ENCODE peak calls at places on chromosomes 6 and 20, in six cellular contexts. W, P, G, T, O and N are unnamed samples.

GRCh38 chr6:46236752-46237151 is 66.0 kb upstream of the ENPP5 start:
- DNase-seq in W (no peak), P (no peak), G (no peak), T (no peak), O (no peak), N (no peak)

GRCh38 chr20:24102290-24102689 is 113.7 kb upstream of the GGTLC1 start:
- DNase-seq in W (peak), P (no peak), G (no peak), T (peak), O (no peak), N (no peak)

GRCh38 chr20:23048283-23049200 is 930 bp downstream of the THBD start:
- DNase-seq in W (no peak), P (no peak), G (peak), T (no peak), O (peak), N (peak)

GRCh38 chr6:83062225-83062624 is 3.4 kb downstream of the UBE3D start:
- DNase-seq in W (no peak), P (no peak), G (no peak), T (no peak), O (no peak), N (no peak)

GRCh38 chr6:52306972-52307849 is 22.7 kb upstream of the MCM3 start:
- DNase-seq in W (no peak), P (no peak), G (no peak), T (no peak), O (no peak), N (peak)

GRCh38 chr6:52209672-52210626 is 23.8 kb downstream of the IL17A start:
- DNase-seq in W (no peak), P (no peak), G (no peak), T (no peak), O (no peak), N (no peak)

GRCh38 chr20:1440024-1440423 is 26.6 kb downstream of the NSFL1C start:
- DNase-seq in W (peak), P (peak), G (no peak), T (peak), O (no peak), N (no peak)

GRCh38 chr6:10414766-10415592 is at the start of gene TFAP2A:
- DNase-seq in W (no peak), P (no peak), G (no peak), T (no peak), O (no peak), N (no peak)

GRCh38 chr20:53657732-53658131 is 64.1 kb upstream of the ZNF217 start:
- DNase-seq in W (no peak), P (no peak), G (no peak), T (no peak), O (no peak), N (no peak)

GRCh38 chr20:11168026-11168425 is 494.2 kb upstream of the JAG1 start:
- DNase-seq in W (no peak), P (no peak), G (no peak), T (no peak), O (no peak), N (no peak)

GRCh38 chr6:43712590-43712989 is 25.0 kb upstream of the MRPS18A start:
- DNase-seq in W (no peak), P (no peak), G (no peak), T (no peak), O (no peak), N (no peak)

GRCh38 chr6:92538926-92539325 is 880.4 kb downstream of the EPHA7 start:
- DNase-seq in W (no peak), P (no peak), G (no peak), T (no peak), O (no peak), N (no peak)

GRCh38 chr20:21082584-21082983 is 23.6 kb downstream of the LINC00237 start:
- DNase-seq in W (no peak), P (no peak), G (no peak), T (no peak), O (no peak), N (no peak)

GRCh38 chr20:38790210-38791053 is 15.1 kb upstream of the PPP1R16B start:
- DNase-seq in W (peak), P (peak), G (no peak), T (no peak), O (no peak), N (no peak)

GRCh38 chr6:164507197-164507957 is 802.0 kb downstream of the C6orf118 start:
- DNase-seq in W (no peak), P (no peak), G (peak), T (no peak), O (no peak), N (no peak)

GRCh38 chr6:34090935-34091334 is 55.0 kb downstream of the GRM4 start:
- DNase-seq in W (no peak), P (no peak), G (no peak), T (no peak), O (no peak), N (no peak)

GRCh38 chr6:168005796-168006195 is 8.3 kb downstream of the KIF25 start:
- DNase-seq in W (no peak), P (no peak), G (no peak), T (no peak), O (no peak), N (no peak)

GRCh38 chr6:24673625-24674024 is 6.7 kb downstream of the ACOT13 start:
- DNase-seq in W (no peak), P (no peak), G (no peak), T (no peak), O (no peak), N (no peak)

GRCh38 chr20:54668271-54669053 is 193.1 kb downstream of the DOK5 start:
- DNase-seq in W (peak), P (no peak), G (no peak), T (no peak), O (no peak), N (no peak)

GRCh38 chr6:6661684-6662083 is 73.2 kb downstream of the LY86 start:
- DNase-seq in W (peak), P (no peak), G (no peak), T (no peak), O (peak), N (peak)

GRCh38 chr6:6659600-6660327 is 71.2 kb downstream of the LY86 start:
- DNase-seq in W (no peak), P (no peak), G (peak), T (no peak), O (no peak), N (peak)

GRCh38 chr6:6661191-6661590 is 72.7 kb downstream of the LY86 start:
- DNase-seq in W (no peak), P (no peak), G (no peak), T (no peak), O (no peak), N (no peak)

GRCh38 chr6:6660339-6661045 is 72.0 kb downstream of the LY86 start:
- DNase-seq in W (no peak), P (no peak), G (no peak), T (no peak), O (no peak), N (no peak)

GRCh38 chr6:6665505-6665904 is 77.0 kb downstream of the LY86 start:
- DNase-seq in W (no peak), P (no peak), G (no peak), T (no peak), O (no peak), N (no peak)
- TF ChIP-seq POLR2A in W (no peak), P (no peak), G (no peak), T (no peak), O (no peak), N (no peak)

DNA sequence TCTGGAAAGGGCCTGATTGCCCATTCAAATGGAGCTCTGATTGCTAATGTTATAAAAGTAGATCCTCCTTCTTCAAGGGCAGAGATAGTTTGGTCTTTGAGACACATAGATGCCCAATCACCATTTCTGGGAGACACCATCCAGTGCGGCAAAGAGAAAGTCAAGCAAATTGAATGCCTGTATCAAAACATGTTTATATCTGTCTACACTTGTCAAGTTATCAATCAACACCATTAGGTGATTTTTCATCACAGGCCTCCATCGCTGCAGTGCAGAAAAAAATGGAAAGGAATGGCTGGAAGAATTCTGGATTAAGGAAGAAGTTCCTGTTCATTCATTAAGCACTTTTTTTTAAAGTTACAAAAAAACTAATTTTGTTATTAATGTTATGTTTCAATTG is 54.8 kb upstream of the ZFP64 start:
- DNase-seq in W (no peak), P (no peak), G (no peak), T (no peak), O (no peak), N (no peak)
- TF ChIP-seq POLR2AphosphoS5 in W (no peak), P (no peak), G (no peak), T (no peak), O (no peak), N (no peak)

GRCh38 chr6:32980488-32981038 is 12.2 kb downstream of the BRD2 start:
- DNase-seq in W (no peak), P (no peak), G (no peak), T (no peak), O (no peak), N (no peak)
- TF ChIP-seq POLR2A in W (peak), P (no peak), G (peak), T (no peak), O (no peak), N (no peak)

GRCh38 chr6:4280031-4280430 is 144.7 kb upstream of the ECI2 start:
- DNase-seq in W (no peak), P (no peak), G (no peak), T (no peak), O (no peak), N (no peak)

GRCh38 chr6:4282926-4283325 is 147.6 kb upstream of the ECI2 start:
- DNase-seq in W (no peak), P (no peak), G (no peak), T (no peak), O (no peak), N (no peak)

GRCh38 chr6:4280721-4281120 is 145.3 kb upstream of the ECI2 start:
- DNase-seq in W (no peak), P (no peak), G (no peak), T (no peak), O (no peak), N (no peak)

DNA sequence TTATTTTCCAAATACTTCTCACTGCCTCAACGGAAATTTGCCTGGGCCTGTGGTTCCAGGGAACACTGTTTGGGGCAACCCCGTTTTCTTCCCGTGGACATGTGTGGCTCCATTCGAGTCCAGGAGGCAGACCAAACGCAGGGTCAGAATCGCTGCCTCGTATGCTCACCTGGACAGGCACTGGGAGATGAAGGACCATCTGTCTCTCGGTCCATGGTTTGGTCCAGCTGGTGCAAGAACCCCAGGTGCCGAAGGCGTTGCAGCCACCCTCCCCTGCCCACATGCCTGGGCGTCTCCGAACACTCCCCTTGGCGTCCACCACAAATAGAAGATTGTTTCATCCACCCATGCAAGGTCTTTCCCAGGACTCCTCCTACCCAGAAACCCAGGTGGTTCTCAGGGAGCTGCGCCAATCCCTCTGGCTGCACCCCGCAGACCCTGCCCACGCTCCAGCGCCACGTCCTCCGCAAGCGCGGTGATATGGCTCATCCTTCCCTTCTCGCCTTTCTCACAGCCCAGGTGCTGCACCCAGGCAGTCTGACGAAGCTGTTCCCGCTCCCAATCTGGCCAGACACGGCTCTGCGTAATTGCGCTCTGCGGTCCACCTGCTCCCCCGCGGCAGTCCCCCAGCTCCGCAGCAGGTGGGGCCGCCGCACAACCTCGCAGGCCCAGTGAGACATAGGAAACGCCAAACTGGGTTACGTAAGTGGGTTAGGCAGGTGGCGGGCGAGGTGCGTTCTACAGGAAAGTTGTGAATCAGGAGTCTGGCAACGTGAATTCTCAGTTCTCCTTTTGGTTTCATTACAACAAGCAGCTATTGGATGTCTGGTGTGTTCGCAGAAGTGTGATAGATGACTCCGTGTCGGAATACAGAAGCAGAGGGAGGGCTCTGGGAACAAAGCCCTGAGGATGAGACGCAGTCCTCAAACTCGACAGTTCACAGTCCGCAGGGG is 146.2 kb upstream of the ECI2 start:
- DNase-seq in W (no peak), P (no peak), G (peak), T (peak), O (peak), N (peak)
- TF ChIP-seq POLR2AphosphoS5 in W (no peak), P (no peak), G (no peak), T (no peak), O (no peak), N (no peak)

DNA sequence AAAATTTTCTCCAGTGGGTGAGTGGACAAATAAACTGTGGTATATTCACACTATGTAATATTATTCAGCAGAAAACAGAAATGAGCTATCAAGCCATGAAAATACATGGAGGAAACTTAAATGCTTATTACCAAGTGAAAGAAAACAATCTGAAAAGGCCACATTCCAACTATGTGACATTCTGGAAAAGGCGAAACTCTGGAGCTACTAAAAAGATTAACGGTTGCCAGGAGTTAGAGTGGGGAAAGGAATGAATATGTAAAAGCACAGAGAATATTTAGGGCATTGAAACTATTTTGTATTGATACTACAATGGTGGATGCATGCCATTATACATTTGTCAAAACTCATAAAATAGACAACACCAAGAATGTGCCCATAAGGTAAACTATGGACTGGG is 460.2 kb downstream of the GRIK2 start:
- DNase-seq in W (no peak), P (no peak), G (no peak), T (no peak), O (no peak), N (no peak)
- TF ChIP-seq POLR2A in W (no peak), P (no peak), G (no peak), T (no peak), O (no peak), N (no peak)

GRCh38 chr6:42043787-42044475 is 6.4 kb upstream of the TAF8 start:
- DNase-seq in W (peak), P (peak), G (no peak), T (peak), O (peak), N (peak)
- TF ChIP-seq POLR2AphosphoS5 in W (no peak), P (no peak), G (no peak), T (no peak), O (peak), N (peak)

DNA sequence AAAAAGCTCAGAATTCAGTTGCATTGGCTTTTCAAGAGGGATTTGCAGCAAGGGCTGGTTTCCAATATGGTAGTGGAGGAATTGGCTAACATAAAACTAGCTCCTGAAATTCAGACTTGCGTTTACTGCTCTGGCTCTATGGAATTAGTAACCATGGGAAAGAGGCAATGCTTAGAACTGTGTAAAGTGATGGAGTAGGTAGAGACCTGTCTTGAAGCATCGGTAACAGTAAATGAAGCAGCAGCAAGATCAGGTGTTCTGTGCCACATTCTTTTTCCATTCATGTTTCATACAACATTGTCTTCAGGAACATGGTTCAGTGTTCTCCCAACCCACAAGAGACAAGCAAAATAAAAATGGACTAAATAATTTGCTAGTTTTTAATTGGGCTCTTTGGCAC is 6.5 kb downstream of the IRF4 start:
- DNase-seq in W (no peak), P (no peak), G (no peak), T (no peak), O (no peak), N (no peak)
- TF ChIP-seq POLR2A in W (no peak), P (no peak), G (peak), T (no peak), O (no peak), N (no peak)

GRCh38 chr6:50966986-50967385 is 148.3 kb downstream of the TFAP2B start:
- DNase-seq in W (no peak), P (no peak), G (no peak), T (no peak), O (no peak), N (no peak)

GRCh38 chr6:50975216-50975615 is 156.5 kb downstream of the TFAP2B start:
- DNase-seq in W (no peak), P (no peak), G (no peak), T (no peak), O (no peak), N (no peak)

GRCh38 chr6:50973464-50973863 is 154.8 kb downstream of the TFAP2B start:
- DNase-seq in W (no peak), P (no peak), G (no peak), T (no peak), O (no peak), N (no peak)

GRCh38 chr6:50974319-50974718 is 155.6 kb downstream of the TFAP2B start:
- DNase-seq in W (no peak), P (no peak), G (no peak), T (no peak), O (no peak), N (no peak)

GRCh38 chr6:50970908-50971307 is 152.2 kb downstream of the TFAP2B start:
- DNase-seq in W (no peak), P (no peak), G (no peak), T (no peak), O (no peak), N (no peak)
- TF ChIP-seq POLR2AphosphoS5 in W (no peak), P (no peak), G (no peak), T (no peak), O (no peak), N (no peak)